ENCODE peak calls at places on chromosomes 7 and 10, in six cellular contexts. One of them, this sample, is unnamed.

GRCh38 chr10:31426425-31426824 is 107.4 kb downstream of the ZEB1 start:
- DNase-seq in T-helper 1 cell: no peak
- DNase-seq in CD8-positive, alpha-beta memory T cell: no peak
- DNase-seq in astrocyte of the spinal cord: peak
- DNase-seq in stimulated activated CD8-positive, alpha-beta memory T cell treated with anti-CD3 and anti-CD28 coated beads, Interleukin-2, amount 100 ng/mL, for 48 hours: no peak
- DNase-seq in renal cortical epithelial cell: peak
- DNase-seq in this sample: no peak

GRCh38 chr7:45923290-45923689 is 2.2 kb upstream of the IGFBP3 start:
- DNase-seq in T-helper 1 cell: peak
- DNase-seq in CD8-positive, alpha-beta memory T cell: peak
- DNase-seq in astrocyte of the spinal cord: peak
- DNase-seq in stimulated activated CD8-positive, alpha-beta memory T cell treated with anti-CD3 and anti-CD28 coated beads, Interleukin-2, amount 100 ng/mL, for 48 hours: peak
- DNase-seq in renal cortical epithelial cell: peak
- DNase-seq in this sample: no peak

GRCh38 chr7:8228766-8229674 is 32.9 kb downstream of the ICA1 start:
- DNase-seq in T-helper 1 cell: no peak
- DNase-seq in CD8-positive, alpha-beta memory T cell: no peak
- DNase-seq in astrocyte of the spinal cord: no peak
- DNase-seq in stimulated activated CD8-positive, alpha-beta memory T cell treated with anti-CD3 and anti-CD28 coated beads, Interleukin-2, amount 100 ng/mL, for 48 hours: no peak
- DNase-seq in renal cortical epithelial cell: no peak
- DNase-seq in this sample: no peak

GRCh38 chr7:76191783-76192240 is 9.9 kb upstream of the SRRM3 start:
- DNase-seq in T-helper 1 cell: no peak
- DNase-seq in CD8-positive, alpha-beta memory T cell: no peak
- DNase-seq in astrocyte of the spinal cord: peak
- DNase-seq in stimulated activated CD8-positive, alpha-beta memory T cell treated with anti-CD3 and anti-CD28 coated beads, Interleukin-2, amount 100 ng/mL, for 48 hours: no peak
- DNase-seq in renal cortical epithelial cell: peak
- DNase-seq in this sample: no peak

GRCh38 chr10:14740684-14741247 is 33.9 kb downstream of the FAM107B start:
- DNase-seq in T-helper 1 cell: no peak
- DNase-seq in CD8-positive, alpha-beta memory T cell: no peak
- DNase-seq in astrocyte of the spinal cord: no peak
- DNase-seq in stimulated activated CD8-positive, alpha-beta memory T cell treated with anti-CD3 and anti-CD28 coated beads, Interleukin-2, amount 100 ng/mL, for 48 hours: no peak
- DNase-seq in renal cortical epithelial cell: no peak
- DNase-seq in this sample: no peak

GRCh38 chr10:89942217-89942616 is 240.8 kb downstream of the KIF20B start:
- DNase-seq in T-helper 1 cell: no peak
- DNase-seq in CD8-positive, alpha-beta memory T cell: no peak
- DNase-seq in astrocyte of the spinal cord: peak
- DNase-seq in stimulated activated CD8-positive, alpha-beta memory T cell treated with anti-CD3 and anti-CD28 coated beads, Interleukin-2, amount 100 ng/mL, for 48 hours: no peak
- DNase-seq in renal cortical epithelial cell: peak
- DNase-seq in this sample: no peak

GRCh38 chr7:138726288-138726687 is 25.1 kb upstream of the SVOPL start:
- DNase-seq in T-helper 1 cell: no peak
- DNase-seq in CD8-positive, alpha-beta memory T cell: no peak
- DNase-seq in astrocyte of the spinal cord: no peak
- DNase-seq in stimulated activated CD8-positive, alpha-beta memory T cell treated with anti-CD3 and anti-CD28 coated beads, Interleukin-2, amount 100 ng/mL, for 48 hours: no peak
- DNase-seq in renal cortical epithelial cell: no peak
- DNase-seq in this sample: no peak

GRCh38 chr7:79453558-79454324 is at the start of gene MAGI2:
- DNase-seq in T-helper 1 cell: no peak
- DNase-seq in CD8-positive, alpha-beta memory T cell: no peak
- DNase-seq in astrocyte of the spinal cord: peak
- DNase-seq in stimulated activated CD8-positive, alpha-beta memory T cell treated with anti-CD3 and anti-CD28 coated beads, Interleukin-2, amount 100 ng/mL, for 48 hours: no peak
- DNase-seq in renal cortical epithelial cell: peak
- DNase-seq in this sample: no peak

GRCh38 chr10:3068968-3069737 is 1.8 kb downstream of the PFKP start:
- DNase-seq in T-helper 1 cell: no peak
- DNase-seq in CD8-positive, alpha-beta memory T cell: no peak
- DNase-seq in astrocyte of the spinal cord: no peak
- DNase-seq in stimulated activated CD8-positive, alpha-beta memory T cell treated with anti-CD3 and anti-CD28 coated beads, Interleukin-2, amount 100 ng/mL, for 48 hours: no peak
- DNase-seq in renal cortical epithelial cell: no peak
- DNase-seq in this sample: no peak

GRCh38 chr10:124002391-124003069 is 90.9 kb downstream of the CHST15 start:
- DNase-seq in T-helper 1 cell: no peak
- DNase-seq in CD8-positive, alpha-beta memory T cell: no peak
- DNase-seq in astrocyte of the spinal cord: no peak
- DNase-seq in stimulated activated CD8-positive, alpha-beta memory T cell treated with anti-CD3 and anti-CD28 coated beads, Interleukin-2, amount 100 ng/mL, for 48 hours: no peak
- DNase-seq in renal cortical epithelial cell: no peak
- DNase-seq in this sample: no peak

GRCh38 chr10:92208736-92209135 is 82.1 kb downstream of the CPEB3 start:
- DNase-seq in T-helper 1 cell: no peak
- DNase-seq in CD8-positive, alpha-beta memory T cell: no peak
- DNase-seq in astrocyte of the spinal cord: peak
- DNase-seq in stimulated activated CD8-positive, alpha-beta memory T cell treated with anti-CD3 and anti-CD28 coated beads, Interleukin-2, amount 100 ng/mL, for 48 hours: no peak
- DNase-seq in renal cortical epithelial cell: peak
- DNase-seq in this sample: no peak

GRCh38 chr7:92788559-92789183 is 47.7 kb downstream of the CDK6 start:
- DNase-seq in T-helper 1 cell: no peak
- DNase-seq in CD8-positive, alpha-beta memory T cell: no peak
- DNase-seq in astrocyte of the spinal cord: no peak
- DNase-seq in stimulated activated CD8-positive, alpha-beta memory T cell treated with anti-CD3 and anti-CD28 coated beads, Interleukin-2, amount 100 ng/mL, for 48 hours: no peak
- DNase-seq in renal cortical epithelial cell: peak
- DNase-seq in this sample: no peak

GRCh38 chr7:90645784-90646183 is 49.7 kb downstream of the CDK14 start:
- DNase-seq in T-helper 1 cell: no peak
- DNase-seq in CD8-positive, alpha-beta memory T cell: no peak
- DNase-seq in astrocyte of the spinal cord: no peak
- DNase-seq in stimulated activated CD8-positive, alpha-beta memory T cell treated with anti-CD3 and anti-CD28 coated beads, Interleukin-2, amount 100 ng/mL, for 48 hours: no peak
- DNase-seq in renal cortical epithelial cell: peak
- DNase-seq in this sample: no peak

GRCh38 chr7:136114966-136115762 is 138.0 kb upstream of the MTPN start:
- DNase-seq in T-helper 1 cell: no peak
- DNase-seq in CD8-positive, alpha-beta memory T cell: peak
- DNase-seq in astrocyte of the spinal cord: peak
- DNase-seq in stimulated activated CD8-positive, alpha-beta memory T cell treated with anti-CD3 and anti-CD28 coated beads, Interleukin-2, amount 100 ng/mL, for 48 hours: peak
- DNase-seq in renal cortical epithelial cell: no peak
- DNase-seq in this sample: no peak

GRCh38 chr7:91264924-91265681 is 870 bp downstream of the FZD1 start:
- DNase-seq in T-helper 1 cell: no peak
- DNase-seq in CD8-positive, alpha-beta memory T cell: no peak
- DNase-seq in astrocyte of the spinal cord: peak
- DNase-seq in stimulated activated CD8-positive, alpha-beta memory T cell treated with anti-CD3 and anti-CD28 coated beads, Interleukin-2, amount 100 ng/mL, for 48 hours: no peak
- DNase-seq in renal cortical epithelial cell: no peak
- DNase-seq in this sample: no peak

GRCh38 chr7:68321076-68321639 is 1277.1 kb upstream of the AUTS2 start:
- DNase-seq in T-helper 1 cell: no peak
- DNase-seq in CD8-positive, alpha-beta memory T cell: no peak
- DNase-seq in astrocyte of the spinal cord: no peak
- DNase-seq in stimulated activated CD8-positive, alpha-beta memory T cell treated with anti-CD3 and anti-CD28 coated beads, Interleukin-2, amount 100 ng/mL, for 48 hours: no peak
- DNase-seq in renal cortical epithelial cell: peak
- DNase-seq in this sample: no peak

GRCh38 chr7:2896141-2896540 is 52.0 kb upstream of the GNA12 start:
- DNase-seq in T-helper 1 cell: no peak
- DNase-seq in CD8-positive, alpha-beta memory T cell: no peak
- DNase-seq in astrocyte of the spinal cord: no peak
- DNase-seq in stimulated activated CD8-positive, alpha-beta memory T cell treated with anti-CD3 and anti-CD28 coated beads, Interleukin-2, amount 100 ng/mL, for 48 hours: no peak
- DNase-seq in renal cortical epithelial cell: no peak
- DNase-seq in this sample: no peak

GRCh38 chr7:110962826-110963225 is 128.1 kb upstream of the LRRN3 start:
- DNase-seq in T-helper 1 cell: no peak
- DNase-seq in CD8-positive, alpha-beta memory T cell: no peak
- DNase-seq in astrocyte of the spinal cord: no peak
- DNase-seq in stimulated activated CD8-positive, alpha-beta memory T cell treated with anti-CD3 and anti-CD28 coated beads, Interleukin-2, amount 100 ng/mL, for 48 hours: no peak
- DNase-seq in renal cortical epithelial cell: no peak
- DNase-seq in this sample: no peak

GRCh38 chr7:94360926-94361325 is 33.8 kb upstream of the COL1A2 start:
- DNase-seq in T-helper 1 cell: no peak
- DNase-seq in CD8-positive, alpha-beta memory T cell: no peak
- DNase-seq in astrocyte of the spinal cord: no peak
- DNase-seq in stimulated activated CD8-positive, alpha-beta memory T cell treated with anti-CD3 and anti-CD28 coated beads, Interleukin-2, amount 100 ng/mL, for 48 hours: no peak
- DNase-seq in renal cortical epithelial cell: no peak
- DNase-seq in this sample: no peak

GRCh38 chr7:2100278-2101205 is 132.2 kb downstream of the MAD1L1 start:
- DNase-seq in T-helper 1 cell: no peak
- DNase-seq in CD8-positive, alpha-beta memory T cell: no peak
- DNase-seq in astrocyte of the spinal cord: no peak
- DNase-seq in stimulated activated CD8-positive, alpha-beta memory T cell treated with anti-CD3 and anti-CD28 coated beads, Interleukin-2, amount 100 ng/mL, for 48 hours: no peak
- DNase-seq in renal cortical epithelial cell: no peak
- DNase-seq in this sample: no peak

GRCh38 chr7:135362871-135363270 is 129.2 kb downstream of the STRA8 start:
- DNase-seq in T-helper 1 cell: no peak
- DNase-seq in CD8-positive, alpha-beta memory T cell: no peak
- DNase-seq in astrocyte of the spinal cord: no peak
- DNase-seq in stimulated activated CD8-positive, alpha-beta memory T cell treated with anti-CD3 and anti-CD28 coated beads, Interleukin-2, amount 100 ng/mL, for 48 hours: no peak
- DNase-seq in renal cortical epithelial cell: no peak
- DNase-seq in this sample: no peak

GRCh38 chr10:92830478-92831389 is 17.6 kb upstream of the EXOC6 start:
- DNase-seq in T-helper 1 cell: no peak
- DNase-seq in CD8-positive, alpha-beta memory T cell: no peak
- DNase-seq in astrocyte of the spinal cord: no peak
- DNase-seq in stimulated activated CD8-positive, alpha-beta memory T cell treated with anti-CD3 and anti-CD28 coated beads, Interleukin-2, amount 100 ng/mL, for 48 hours: no peak
- DNase-seq in renal cortical epithelial cell: no peak
- DNase-seq in this sample: no peak

GRCh38 chr10:50992972-50993766 is 81.1 kb upstream of the PRKG1 start:
- DNase-seq in T-helper 1 cell: no peak
- DNase-seq in CD8-positive, alpha-beta memory T cell: no peak
- DNase-seq in astrocyte of the spinal cord: no peak
- DNase-seq in stimulated activated CD8-positive, alpha-beta memory T cell treated with anti-CD3 and anti-CD28 coated beads, Interleukin-2, amount 100 ng/mL, for 48 hours: no peak
- DNase-seq in renal cortical epithelial cell: no peak
- DNase-seq in this sample: no peak

GRCh38 chr7:80335473-80336232 is 176.2 kb downstream of the GNAT3 start:
- DNase-seq in T-helper 1 cell: no peak
- DNase-seq in CD8-positive, alpha-beta memory T cell: no peak
- DNase-seq in astrocyte of the spinal cord: no peak
- DNase-seq in stimulated activated CD8-positive, alpha-beta memory T cell treated with anti-CD3 and anti-CD28 coated beads, Interleukin-2, amount 100 ng/mL, for 48 hours: no peak
- DNase-seq in renal cortical epithelial cell: no peak
- DNase-seq in this sample: no peak

GRCh38 chr10:43683451-43684197 is 34.9 kb upstream of the ZNF32 start:
- DNase-seq in T-helper 1 cell: no peak
- DNase-seq in CD8-positive, alpha-beta memory T cell: no peak
- DNase-seq in astrocyte of the spinal cord: no peak
- DNase-seq in stimulated activated CD8-positive, alpha-beta memory T cell treated with anti-CD3 and anti-CD28 coated beads, Interleukin-2, amount 100 ng/mL, for 48 hours: peak
- DNase-seq in renal cortical epithelial cell: no peak
- DNase-seq in this sample: no peak

GRCh38 chr10:44921061-44921460 is 9.9 kb downstream of the TMEM72 start:
- DNase-seq in T-helper 1 cell: no peak
- DNase-seq in CD8-positive, alpha-beta memory T cell: no peak
- DNase-seq in astrocyte of the spinal cord: no peak
- DNase-seq in stimulated activated CD8-positive, alpha-beta memory T cell treated with anti-CD3 and anti-CD28 coated beads, Interleukin-2, amount 100 ng/mL, for 48 hours: no peak
- DNase-seq in renal cortical epithelial cell: no peak
- DNase-seq in this sample: no peak

GRCh38 chr10:123909866-123910265 is 18.3 kb upstream of the CPXM2 start:
- DNase-seq in T-helper 1 cell: no peak
- DNase-seq in CD8-positive, alpha-beta memory T cell: no peak
- DNase-seq in astrocyte of the spinal cord: no peak
- DNase-seq in stimulated activated CD8-positive, alpha-beta memory T cell treated with anti-CD3 and anti-CD28 coated beads, Interleukin-2, amount 100 ng/mL, for 48 hours: no peak
- DNase-seq in renal cortical epithelial cell: no peak
- DNase-seq in this sample: no peak

GRCh38 chr10:67277402-67277801 is 351.6 kb downstream of the LRRTM3 start:
- DNase-seq in T-helper 1 cell: no peak
- DNase-seq in CD8-positive, alpha-beta memory T cell: no peak
- DNase-seq in astrocyte of the spinal cord: no peak
- DNase-seq in stimulated activated CD8-positive, alpha-beta memory T cell treated with anti-CD3 and anti-CD28 coated beads, Interleukin-2, amount 100 ng/mL, for 48 hours: no peak
- DNase-seq in renal cortical epithelial cell: no peak
- DNase-seq in this sample: no peak

GRCh38 chr7:22723171-22723601 is 3.8 kb upstream of the IL6 start:
- DNase-seq in T-helper 1 cell: no peak
- DNase-seq in CD8-positive, alpha-beta memory T cell: no peak
- DNase-seq in astrocyte of the spinal cord: peak
- DNase-seq in stimulated activated CD8-positive, alpha-beta memory T cell treated with anti-CD3 and anti-CD28 coated beads, Interleukin-2, amount 100 ng/mL, for 48 hours: no peak
- DNase-seq in renal cortical epithelial cell: peak
- DNase-seq in this sample: no peak

GRCh38 chr10:103969436-103969835 is 2.5 kb downstream of the SLK start:
- DNase-seq in T-helper 1 cell: no peak
- DNase-seq in CD8-positive, alpha-beta memory T cell: no peak
- DNase-seq in astrocyte of the spinal cord: no peak
- DNase-seq in stimulated activated CD8-positive, alpha-beta memory T cell treated with anti-CD3 and anti-CD28 coated beads, Interleukin-2, amount 100 ng/mL, for 48 hours: no peak
- DNase-seq in renal cortical epithelial cell: no peak
- DNase-seq in this sample: no peak

GRCh38 chr7:139570119-139570518 is 46.6 kb downstream of the CLEC2L start:
- DNase-seq in T-helper 1 cell: no peak
- DNase-seq in CD8-positive, alpha-beta memory T cell: no peak
- DNase-seq in astrocyte of the spinal cord: no peak
- DNase-seq in stimulated activated CD8-positive, alpha-beta memory T cell treated with anti-CD3 and anti-CD28 coated beads, Interleukin-2, amount 100 ng/mL, for 48 hours: no peak
- DNase-seq in renal cortical epithelial cell: no peak
- DNase-seq in this sample: no peak